ENCODE peak calls at places on chromosomes 2 and 18, in five cellular contexts. One of them, this sample, is unnamed.

GRCh38 chr2:108922141-108922915 is 66.7 kb downstream of the EDAR start:
- DNase-seq in AG04450: no peak
- DNase-seq in HL-60: no peak
- DNase-seq in MCF 10A: peak
- DNase-seq in SK-N-SH: no peak
- DNase-seq in this sample: no peak

GRCh38 chr18:68865021-68865420 is 67.1 kb downstream of the CCDC102B start:
- DNase-seq in AG04450: no peak
- DNase-seq in HL-60: no peak
- DNase-seq in MCF 10A: no peak
- DNase-seq in SK-N-SH: no peak
- DNase-seq in this sample: no peak

GRCh38 chr2:23385748-23386421 is 906 bp downstream of the KLHL29 start:
- DNase-seq in AG04450: no peak
- DNase-seq in HL-60: no peak
- DNase-seq in MCF 10A: no peak
- DNase-seq in SK-N-SH: peak
- DNase-seq in this sample: no peak

GRCh38 chr2:201784547-201784946 is 3.8 kb upstream of the ALS2 start:
- DNase-seq in AG04450: no peak
- DNase-seq in HL-60: no peak
- DNase-seq in MCF 10A: no peak
- DNase-seq in SK-N-SH: no peak
- DNase-seq in this sample: no peak

GRCh38 chr18:12079504-12080237 is 14.0 kb upstream of the ANKRD62 start:
- DNase-seq in AG04450: no peak
- DNase-seq in HL-60: no peak
- DNase-seq in MCF 10A: peak
- DNase-seq in SK-N-SH: no peak
- DNase-seq in this sample: no peak

GRCh38 chr2:118146315-118147283 is 58.3 kb downstream of the INSIG2 start:
- DNase-seq in AG04450: no peak
- DNase-seq in HL-60: no peak
- DNase-seq in MCF 10A: no peak
- DNase-seq in SK-N-SH: no peak
- DNase-seq in this sample: no peak

GRCh38 chr2:182824759-182825143 is 41.7 kb downstream of the FRZB start:
- DNase-seq in AG04450: no peak
- DNase-seq in HL-60: no peak
- DNase-seq in MCF 10A: no peak
- DNase-seq in SK-N-SH: no peak
- DNase-seq in this sample: no peak

GRCh38 chr2:173370198-173370597 is 15.5 kb downstream of the CDCA7 start:
- DNase-seq in AG04450: no peak
- DNase-seq in HL-60: no peak
- DNase-seq in MCF 10A: no peak
- DNase-seq in SK-N-SH: no peak
- DNase-seq in this sample: no peak

GRCh38 chr18:68874361-68874760 is 76.5 kb downstream of the CCDC102B start:
- DNase-seq in AG04450: no peak
- DNase-seq in HL-60: no peak
- DNase-seq in MCF 10A: peak
- DNase-seq in SK-N-SH: no peak
- DNase-seq in this sample: no peak

GRCh38 chr18:3661121-3661520 is 211.1 kb downstream of the TGIF1 start:
- DNase-seq in AG04450: no peak
- DNase-seq in HL-60: peak
- DNase-seq in MCF 10A: no peak
- DNase-seq in SK-N-SH: no peak
- DNase-seq in this sample: no peak

GRCh38 chr18:61893304-61893970 is 630 bp upstream of the RNF152 start:
- DNase-seq in AG04450: no peak
- DNase-seq in HL-60: no peak
- DNase-seq in MCF 10A: peak
- DNase-seq in SK-N-SH: peak
- DNase-seq in this sample: no peak

GRCh38 chr2:128368437-128369125 is 49.9 kb upstream of the HS6ST1 start:
- DNase-seq in AG04450: no peak
- DNase-seq in HL-60: no peak
- DNase-seq in MCF 10A: no peak
- DNase-seq in SK-N-SH: no peak
- DNase-seq in this sample: no peak

GRCh38 chr2:37224063-37224462 is 7.3 kb downstream of the CEBPZ start:
- DNase-seq in AG04450: no peak
- DNase-seq in HL-60: no peak
- DNase-seq in MCF 10A: no peak
- DNase-seq in SK-N-SH: no peak
- DNase-seq in this sample: no peak

GRCh38 chr18:47248610-47249343 is 2.7 kb downstream of the SKOR2 start:
- DNase-seq in AG04450: no peak
- DNase-seq in HL-60: no peak
- DNase-seq in MCF 10A: no peak
- DNase-seq in SK-N-SH: peak
- DNase-seq in this sample: no peak

GRCh38 chr2:45112750-45113149 is 103.5 kb upstream of the SIX2 start:
- DNase-seq in AG04450: no peak
- DNase-seq in HL-60: no peak
- DNase-seq in MCF 10A: no peak
- DNase-seq in SK-N-SH: no peak
- DNase-seq in this sample: no peak

GRCh38 chr2:317501-318424 is 29.9 kb upstream of the ALKAL2 start:
- DNase-seq in AG04450: no peak
- DNase-seq in HL-60: no peak
- DNase-seq in MCF 10A: no peak
- DNase-seq in SK-N-SH: no peak
- DNase-seq in this sample: no peak

GRCh38 chr2:70981421-70981820 is 3.0 kb downstream of the ANKRD53 start:
- DNase-seq in AG04450: no peak
- DNase-seq in HL-60: no peak
- DNase-seq in MCF 10A: no peak
- DNase-seq in SK-N-SH: no peak
- DNase-seq in this sample: no peak
- TF ChIP-seq CTCF in AG04450: no peak
- TF ChIP-seq CTCF in HL-60: no peak
- TF ChIP-seq CTCF in MCF 10A: no peak
- TF ChIP-seq CTCF in SK-N-SH: no peak
- TF ChIP-seq CTCF in this sample: no peak

DNA sequence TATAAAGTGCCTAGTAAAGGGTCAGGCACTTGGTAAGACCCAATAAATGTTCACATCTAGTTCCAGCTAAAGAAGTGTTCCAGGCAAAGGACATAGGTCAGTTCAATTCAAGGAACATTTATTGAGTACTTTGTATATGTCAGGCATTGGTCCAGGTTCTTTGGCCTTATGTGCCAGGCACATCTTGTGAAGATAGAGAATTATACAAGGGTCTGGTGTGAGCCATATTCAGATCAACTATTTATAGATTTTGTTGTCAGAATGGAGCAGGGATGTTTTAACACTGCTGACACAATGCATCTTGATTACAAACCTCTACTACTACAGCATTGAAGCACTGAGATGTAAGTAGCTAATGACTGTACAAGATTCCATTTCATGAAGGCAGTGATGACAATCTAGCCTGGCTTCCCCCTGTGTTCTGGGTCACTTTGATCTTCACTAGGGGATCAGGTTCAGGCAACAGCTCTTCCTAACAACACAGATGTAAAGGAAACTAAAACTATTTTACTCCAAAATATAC is 18.1 kb upstream of the MSTN start:
- DNase-seq in AG04450: no peak
- DNase-seq in HL-60: no peak
- DNase-seq in MCF 10A: no peak
- DNase-seq in SK-N-SH: no peak
- DNase-seq in this sample: no peak
- TF ChIP-seq CTCF in AG04450: no peak
- TF ChIP-seq CTCF in HL-60: no peak
- TF ChIP-seq CTCF in MCF 10A: no peak
- TF ChIP-seq CTCF in SK-N-SH: no peak
- TF ChIP-seq CTCF in this sample: no peak

GRCh38 chr2:232843860-232844259 is 26.2 kb upstream of the SNORC start:
- DNase-seq in AG04450: no peak
- DNase-seq in HL-60: peak
- DNase-seq in MCF 10A: no peak
- DNase-seq in SK-N-SH: no peak
- DNase-seq in this sample: no peak
- TF ChIP-seq CTCF in AG04450: peak
- TF ChIP-seq CTCF in HL-60: no peak
- TF ChIP-seq CTCF in MCF 10A: no peak
- TF ChIP-seq CTCF in SK-N-SH: peak
- TF ChIP-seq CTCF in this sample: no peak

GRCh38 chr2:141399270-141399669 is 731.5 kb downstream of the LRP1B start:
- DNase-seq in AG04450: no peak
- DNase-seq in HL-60: no peak
- DNase-seq in MCF 10A: peak
- DNase-seq in SK-N-SH: no peak
- DNase-seq in this sample: no peak
- TF ChIP-seq CTCF in AG04450: peak
- TF ChIP-seq CTCF in HL-60: peak
- TF ChIP-seq CTCF in MCF 10A: peak
- TF ChIP-seq CTCF in SK-N-SH: peak
- TF ChIP-seq CTCF in this sample: peak

DNA sequence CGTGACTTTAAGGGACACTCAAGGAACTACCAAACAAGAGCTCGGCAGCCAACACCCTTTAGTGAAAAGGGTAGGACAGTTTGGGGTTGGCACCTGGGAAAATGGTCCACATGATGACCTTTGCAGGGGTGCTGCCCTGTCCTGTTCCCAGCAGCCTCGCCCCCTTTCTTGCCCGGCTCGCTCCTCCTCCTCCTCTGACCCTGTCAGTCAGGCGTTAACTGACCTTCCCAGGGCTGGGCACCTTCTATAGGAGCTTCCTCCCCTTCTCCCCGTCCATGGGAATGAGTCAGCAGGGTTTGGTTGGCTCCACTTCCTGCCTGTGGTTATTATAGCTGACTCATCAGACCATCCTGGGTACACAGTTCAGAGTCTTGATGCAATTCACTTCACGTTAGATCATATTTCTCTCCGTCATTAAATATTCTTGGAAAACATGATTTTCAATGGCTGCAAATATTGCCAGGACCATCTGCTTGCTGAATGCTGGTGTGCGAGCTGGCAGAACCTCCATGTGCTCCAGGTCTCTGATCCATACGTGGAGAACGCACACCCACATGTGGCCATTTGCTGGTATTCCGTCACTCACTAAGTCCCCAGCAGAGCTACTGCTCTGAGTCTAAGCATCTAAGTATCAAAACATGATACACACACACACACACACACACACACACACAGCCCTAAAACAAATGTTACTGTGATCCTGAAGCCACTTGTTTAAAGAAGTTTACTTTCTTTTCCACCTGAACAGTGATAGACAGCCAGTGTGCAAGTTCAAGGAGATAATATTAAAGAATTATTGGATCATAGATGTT is 185.0 kb downstream of the ANAPC1 start:
- DNase-seq in AG04450: peak
- DNase-seq in HL-60: peak
- DNase-seq in MCF 10A: peak
- DNase-seq in SK-N-SH: peak
- DNase-seq in this sample: peak
- TF ChIP-seq CTCF in AG04450: peak
- TF ChIP-seq CTCF in HL-60: peak
- TF ChIP-seq CTCF in MCF 10A: peak
- TF ChIP-seq CTCF in SK-N-SH: peak
- TF ChIP-seq CTCF in this sample: peak

GRCh38 chr2:25174192-25174861 is 5.9 kb upstream of the POMC start:
- DNase-seq in AG04450: no peak
- DNase-seq in HL-60: no peak
- DNase-seq in MCF 10A: no peak
- DNase-seq in SK-N-SH: no peak
- DNase-seq in this sample: no peak

GRCh38 chr2:25168256-25169072 is at the start of gene POMC:
- DNase-seq in AG04450: no peak
- DNase-seq in HL-60: no peak
- DNase-seq in MCF 10A: no peak
- DNase-seq in SK-N-SH: peak
- DNase-seq in this sample: no peak

GRCh38 chr2:25173719-25174118 is 5.3 kb upstream of the POMC start:
- DNase-seq in AG04450: no peak
- DNase-seq in HL-60: no peak
- DNase-seq in MCF 10A: no peak
- DNase-seq in SK-N-SH: no peak
- DNase-seq in this sample: no peak

GRCh38 chr2:25169073-25169470 is 692 bp upstream of the POMC start:
- DNase-seq in AG04450: no peak
- DNase-seq in HL-60: no peak
- DNase-seq in MCF 10A: no peak
- DNase-seq in SK-N-SH: peak
- DNase-seq in this sample: no peak

GRCh38 chr2:25170888-25171287 is 2.5 kb upstream of the POMC start:
- DNase-seq in AG04450: no peak
- DNase-seq in HL-60: no peak
- DNase-seq in MCF 10A: no peak
- DNase-seq in SK-N-SH: peak
- DNase-seq in this sample: no peak
- TF ChIP-seq CTCF in AG04450: no peak
- TF ChIP-seq CTCF in HL-60: no peak
- TF ChIP-seq CTCF in MCF 10A: no peak
- TF ChIP-seq CTCF in SK-N-SH: no peak
- TF ChIP-seq CTCF in this sample: no peak

DNA sequence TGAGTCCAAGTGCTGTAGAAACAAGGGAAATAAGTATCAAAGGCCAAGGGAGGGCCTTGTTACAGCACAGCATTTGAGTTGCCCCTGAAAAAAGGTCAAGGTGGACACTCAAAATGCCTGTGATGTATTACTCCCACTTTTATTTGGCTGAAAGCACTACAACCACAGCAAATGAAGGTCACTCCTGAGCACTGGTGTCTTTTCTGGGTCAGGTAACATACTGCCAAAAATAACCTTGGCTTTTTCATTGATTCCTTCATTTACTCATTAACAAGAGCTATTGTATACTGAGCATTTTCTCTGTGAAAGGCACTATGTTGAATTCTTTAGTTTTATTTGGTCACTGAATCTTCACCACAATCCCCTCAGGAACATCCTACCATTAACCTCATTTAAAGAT is 590.3 kb downstream of the BCL11A start:
- DNase-seq in AG04450: no peak
- DNase-seq in HL-60: no peak
- DNase-seq in MCF 10A: no peak
- DNase-seq in SK-N-SH: no peak
- DNase-seq in this sample: no peak
- TF ChIP-seq CTCF in AG04450: no peak
- TF ChIP-seq CTCF in HL-60: no peak
- TF ChIP-seq CTCF in MCF 10A: no peak
- TF ChIP-seq CTCF in SK-N-SH: no peak
- TF ChIP-seq CTCF in this sample: no peak